ENCODE peak calls at places on chromosomes 13 and 19, in seven cellular contexts. T is IMR-90; U is activated CD4-positive, alpha-beta T cell treated with anti-CD3 and anti-CD28 coated beads, Interleukin-2, amount 10 ng/mL, durations not matched to agents 7 days and 5 days; F is tibial artery; V is hepatic stellate cell; Y is RWPE1; Q is HEK293T. O is an unnamed sample.

GRCh38 chr13:75061909-75062308 is 420.1 kb downstream of the TBC1D4 start:
- DNase-seq in T (peak; percentile 20), U (no peak), F (no peak), V (no peak), Y (no peak), Q (no peak), O (no peak)

GRCh38 chr19:50842130-50842529 is 8.8 kb upstream of the KLK15 start:
- DNase-seq in T (no peak), U (no peak), F (no peak), V (no peak), Y (no peak), Q (no peak), O (no peak)

GRCh38 chr13:25871389-25872125 is 180.3 kb downstream of the SHISA2 start:
- DNase-seq in T (no peak), U (no peak), F (no peak), V (no peak), Y (no peak), Q (no peak), O (no peak)

GRCh38 chr13:32254916-32255743 is 60.0 kb downstream of the ZAR1L start:
- DNase-seq in T (no peak), U (no peak), F (no peak), V (no peak), Y (peak; percentile 17), Q (no peak), O (no peak)

GRCh38 chr19:43664008-43664407 is 6.0 kb downstream of the PLAUR start:
- DNase-seq in T (no peak), U (peak; percentile 64), F (peak; percentile 28), V (no peak), Y (no peak), Q (no peak), O (no peak)

GRCh38 chr19:7705387-7706187 is 3.7 kb upstream of the FCER2 start:
- DNase-seq in T (no peak), U (peak; percentile 78), F (peak; percentile 45), V (no peak), Y (no peak), Q (no peak), O (peak; percentile 48)

GRCh38 chr19:1373534-1374249 is 10.0 kb upstream of the NDUFS7 start:
- DNase-seq in T (peak; percentile 66), U (no peak), F (no peak), V (no peak), Y (no peak), Q (no peak), O (no peak)

GRCh38 chr13:27997904-27998522 is 9.5 kb upstream of the URAD start:
- DNase-seq in T (peak; percentile 28), U (peak; percentile 37), F (no peak), V (no peak), Y (no peak), Q (peak; percentile 68), O (no peak)

GRCh38 chr13:63088226-63088625 is 1672.6 kb upstream of the PCDH20 start:
- DNase-seq in T (peak; percentile 59), U (no peak), F (no peak), V (no peak), Y (no peak), Q (no peak), O (no peak)

O was measured in activated T-helper 1 cell treated with anti-CD3 and anti-CD28 coated beads, Interleukin-2, amount 50 U/mL, for 16 hours.